ENCODE peak calls at places on chromosome 11, in nine cellular contexts. B is stimulated activated CD8-positive, alpha-beta memory T cell treated with anti-CD3 and anti-CD28 coated beads, Interleukin-15, amount 100 ng/mL, for 4 hours; F is activated T-cell treated with anti-CD3 and anti-CD28 coated beads, Interleukin-2, amount 50 U/mL, for 72 hours; U is activated CD4-positive, alpha-beta T cell treated with anti-CD3 and anti-CD28 coated beads, Interleukin-2, amount 50 U/mL, for 4 hours; K is GM04504; Z is activated T-helper 1 cell treated with Interleukin-2 at 50 U/mL for 16 hours; T is EL; A is SW480; Q is HTR-8/SVneo. M is an unnamed sample.

GRCh38 chr11:72395993-72396392 is 38.3 kb downstream of the CLPB start:
- DNase-seq in B (no peak), F (no peak), U (no peak), K (no peak), Z (no peak), T (no peak), A (no peak), Q (no peak), M (no peak)

GRCh38 chr11:122673706-122674105 is 18.2 kb downstream of the UBASH3B start:
- DNase-seq in B (no peak), F (no peak), U (no peak), K (no peak), Z (no peak), T (peak), A (no peak), Q (peak), M (no peak)

GRCh38 chr11:72684236-72684912 is 10.2 kb upstream of the PDE2A start:
- DNase-seq in B (peak), F (peak), U (peak), K (no peak), Z (no peak), T (peak), A (peak), Q (peak), M (peak)

GRCh38 chr11:115580927-115581680 is 76.9 kb upstream of the CADM1 start:
- DNase-seq in B (no peak), F (no peak), U (no peak), K (no peak), Z (no peak), T (no peak), A (peak), Q (no peak), M (no peak)

GRCh38 chr11:32090774-32091370 is at the start of gene RCN1:
- DNase-seq in B (peak), F (peak), U (peak), K (peak), Z (no peak), T (peak), A (peak), Q (peak), M (peak)

GRCh38 chr11:46475041-46475925 is 83.7 kb upstream of the CHRM4 start:
- DNase-seq in B (no peak), F (no peak), U (no peak), K (no peak), Z (no peak), T (peak), A (no peak), Q (no peak), M (no peak)

GRCh38 chr11:113670830-113671215 is 35.3 kb downstream of the TMPRSS5 start:
- DNase-seq in B (no peak), F (no peak), U (no peak), K (no peak), Z (no peak), T (no peak), A (no peak), Q (no peak), M (no peak)

GRCh38 chr11:2693271-2693833 is 6.4 kb downstream of the KCNQ1OT1 start:
- DNase-seq in B (no peak), F (no peak), U (no peak), K (no peak), Z (no peak), T (no peak), A (no peak), Q (no peak), M (peak)

GRCh38 chr11:1830119-1830499 is 4.7 kb upstream of the SYT8 start:
- DNase-seq in B (no peak), F (no peak), U (no peak), K (no peak), Z (no peak), T (no peak), A (peak), Q (no peak), M (no peak)

GRCh38 chr11:94558932-94559331 is 8.2 kb upstream of the PIWIL4 start:
- DNase-seq in B (no peak), F (no peak), U (no peak), K (no peak), Z (no peak), T (no peak), A (no peak), Q (no peak), M (no peak)

GRCh38 chr11:6686006-6686405 is 2.9 kb upstream of the MRPL17 start:
- DNase-seq in B (no peak), F (no peak), U (no peak), K (no peak), Z (no peak), T (no peak), A (no peak), Q (no peak), M (no peak)

GRCh38 chr11:78753297-78753696 is 178.6 kb upstream of the NARS2 start:
- DNase-seq in B (no peak), F (no peak), U (no peak), K (no peak), Z (no peak), T (no peak), A (no peak), Q (no peak), M (no peak)

GRCh38 chr11:76283190-76283589 is 76.9 kb upstream of the WNT11 start:
- DNase-seq in B (no peak), F (no peak), U (no peak), K (no peak), Z (no peak), T (no peak), A (no peak), Q (no peak), M (no peak)

GRCh38 chr11:10701982-10702381 is 8.4 kb upstream of the IRAG1 start:
- DNase-seq in B (no peak), F (no peak), U (no peak), K (no peak), Z (no peak), T (peak), A (no peak), Q (no peak), M (no peak)

GRCh38 chr11:112996924-112997323 is 35.7 kb downstream of the NCAM1 start:
- DNase-seq in B (no peak), F (no peak), U (no peak), K (no peak), Z (no peak), T (no peak), A (no peak), Q (no peak), M (no peak)

GRCh38 chr11:130705670-130706421 is 210.4 kb downstream of the SNX19 start:
- DNase-seq in B (no peak), F (no peak), U (no peak), K (no peak), Z (no peak), T (no peak), A (no peak), Q (no peak), M (no peak)